ENCODE peak calls at places on chromosomes 7 and 10, in six cellular contexts. S, B, I, W, E and P are unnamed samples.
A peak's percentile ranks its signal among the peaks of the same experiment; 100 is the strongest.

GRCh38 chr7:67738958-67739357 is 742.3 kb downstream of the TYW1 start:
- DNase-seq in B (peak; percentile 42), I (no peak), W (no peak), S (no peak), E (no peak), P (no peak)

GRCh38 chr7:19143930-19144574 is 1.2 kb downstream of the FERD3L start:
- DNase-seq in S (no peak), I (no peak), E (no peak), B (no peak), W (no peak), P (no peak)

GRCh38 chr7:138913783-138914182 is 67.4 kb downstream of the KIAA1549 start:
- DNase-seq in B (no peak), I (no peak), E (no peak), S (no peak), W (no peak), P (no peak)

GRCh38 chr7:88759956-88760515 is 536 bp downstream of the ZNF804B start:
- DNase-seq in W (no peak), E (no peak), I (no peak), S (no peak), B (no peak), P (no peak)

GRCh38 chr10:110153396-110153795 is 54.0 kb upstream of the MXI1 start:
- DNase-seq in B (no peak), S (no peak), I (no peak), E (no peak), W (no peak), P (no peak)

GRCh38 chr7:69858471-69858870 is 260.2 kb downstream of the AUTS2 start:
- DNase-seq in B (no peak), W (no peak), E (no peak), S (no peak), I (no peak), P (no peak)

GRCh38 chr10:106573106-106573505 is 591.4 kb downstream of the SORCS1 start:
- DNase-seq in E (peak; percentile 6), B (no peak), W (no peak), I (no peak), S (peak; percentile 33), P (no peak)

GRCh38 chr7:111030358-111030735 is 60.6 kb upstream of the LRRN3 start:
- DNase-seq in S (no peak), E (no peak), W (no peak), B (no peak), I (no peak), P (no peak)

GRCh38 chr7:12949060-12950045 is 261.9 kb downstream of the ARL4A start:
- DNase-seq in B (no peak), W (no peak), E (no peak), S (no peak), I (no peak), P (no peak)

GRCh38 chr7:4837041-4837813 is 24.6 kb downstream of the PAPOLB start:
- DNase-seq in S (no peak), I (no peak), B (no peak), E (peak; percentile 56), W (no peak), P (no peak)

GRCh38 chr10:90148121-90148855 is 446.9 kb downstream of the KIF20B start:
- DNase-seq in S (peak; percentile 11), E (no peak), I (no peak), B (peak; percentile 0), W (no peak), P (no peak)

GRCh38 chr7:158617737-158618128 is 30.1 kb upstream of the PTPRN2 start:
- DNase-seq in E (peak; percentile 76), S (peak; percentile 96), W (no peak), B (no peak), I (no peak), P (no peak)

GRCh38 chr7:33895025-33895804 is 10.1 kb upstream of the BMPER start:
- DNase-seq in B (peak; percentile 70), S (peak; percentile 78), W (peak; percentile 83), E (peak; percentile 81), I (no peak), P (no peak)

GRCh38 chr10:4023997-4024396 is 239.0 kb upstream of the KLF6 start:
- DNase-seq in E (peak; percentile 67), W (no peak), B (no peak), I (no peak), S (no peak), P (no peak)

GRCh38 chr10:131668903-131669302 is 231.9 kb upstream of the PPP2R2D start:
- DNase-seq in S (no peak), E (no peak), W (no peak), B (no peak), I (no peak), P (no peak)

GRCh38 chr7:34208878-34209621 is 303.7 kb downstream of the BMPER start:
- DNase-seq in W (no peak), E (no peak), B (no peak), S (no peak), I (no peak), P (no peak)

GRCh38 chr7:47150497-47151260 is 431.2 kb downstream of the TNS3 start:
- DNase-seq in W (no peak), S (no peak), E (peak; percentile 48), I (no peak), B (no peak), P (no peak)

GRCh38 chr10:31926765-31927596 is 1.6 kb downstream of the ARHGAP12 start:
- DNase-seq in I (no peak), W (no peak), S (peak; percentile 4), B (no peak), E (no peak), P (no peak)

GRCh38 chr10:46014683-46015405 is 15.6 kb downstream of the NCOA4 start:
- DNase-seq in W (no peak), S (no peak), E (peak; percentile 38), I (no peak), B (no peak), P (no peak)

GRCh38 chr7:133253522-133253882 is 624 bp downstream of the EXOC4 start:
- DNase-seq in E (no peak), I (no peak), W (peak; percentile 8), B (no peak), S (peak; percentile 11), P (no peak)

GRCh38 chr10:70087641-70088040 is 35.0 kb downstream of the MACROH2A2 start:
- DNase-seq in I (no peak), S (no peak), W (no peak), B (no peak), E (no peak), P (no peak)

GRCh38 chr10:110013615-110014293 is 6.0 kb downstream of the ADD3 start:
- DNase-seq in S (no peak), I (no peak), E (no peak), W (peak; percentile 15), B (no peak), P (no peak)

GRCh38 chr10:113126506-113127192 is 176.6 kb downstream of the TCF7L2 start:
- DNase-seq in E (peak; percentile 43), S (peak; percentile 77), W (peak; percentile 69), I (no peak), B (peak; percentile 26), P (peak; percentile 27)

GRCh38 chr7:129774359-129774758 is 162.8 kb downstream of the NRF1 start:
- DNase-seq in W (no peak), S (no peak), B (no peak), I (no peak), E (no peak), P (no peak)